ENCODE peak calls at places on chromosomes 3 and 15, in four cellular contexts. L is K562, T is HCT116, A is HepG2. I is an unnamed sample. For H3K4me1, the result is how much of the 10 kb centered on the place peaks cover.

GRCh38 chr3:99012051-99012450 is 110.6 kb upstream of the DCBLD2 start:
- DNase-seq in L (no peak), T (no peak), A (no peak), I (no peak)

GRCh38 chr3:116037954-116038911 is 407.1 kb downstream of the LSAMP start:
- DNase-seq in A (no peak), L (no peak), T (no peak), I (no peak)

GRCh38 chr3:131114201-131114600 is 87.5 kb downstream of the NEK11 start:
- DNase-seq in L (no peak), T (no peak), A (no peak), I (no peak)

GRCh38 chr3:63193647-63194046 is 84.5 kb upstream of the SYNPR start:
- DNase-seq in A (peak), T (peak), L (no peak), I (no peak)

GRCh38 chr3:50445919-50446318 is 57.5 kb downstream of the CACNA2D2 start:
- DNase-seq in T (no peak), L (no peak), A (peak), I (no peak)

GRCh38 chr15:97521894-97522293 is 438.6 kb upstream of the ARRDC4 start:
- DNase-seq in T (no peak), L (no peak), A (no peak), I (no peak)

GRCh38 chr15:85607842-85608241 is 186.9 kb downstream of the KLHL25 start:
- DNase-seq in T (peak), A (no peak), L (no peak), I (peak)

GRCh38 chr15:77516076-77516475 is 95.4 kb downstream of the HMG20A start:
- DNase-seq in A (no peak), T (no peak), L (no peak), I (no peak)

GRCh38 chr15:38696120-38696727 is 131.6 kb upstream of the RASGRP1 start:
- DNase-seq in T (no peak), L (no peak), A (no peak), I (no peak)

GRCh38 chr3:50251220-50251619 is 15.2 kb downstream of the GNAI2 start:
- DNase-seq in L (peak), T (no peak), A (no peak), I (no peak)

GRCh38 chr3:111584724-111585123 is 10.4 kb downstream of the ZBED2 start:
- DNase-seq in T (no peak), L (no peak), A (no peak), I (no peak)

GRCh38 chr15:81338422-81339007 is 14.6 kb upstream of the STARD5 start:
- DNase-seq in A (no peak), T (peak), L (no peak), I (no peak)

GRCh38 chr15:25641762-25642161 is 202.9 kb upstream of the UBE3A start:
- DNase-seq in L (no peak), A (no peak), T (no peak), I (no peak)

GRCh38 chr3:128309026-128309425 is 155.7 kb downstream of the EEFSEC start:
- DNase-seq in A (no peak), T (no peak), L (no peak), I (no peak)

GRCh38 chr3:154972951-154973350 is 107.2 kb upstream of the MME start:
- DNase-seq in A (no peak), T (no peak), L (no peak), I (no peak)

GRCh38 chr15:74449066-74449465 is 11.9 kb downstream of the UBL7 start:
- DNase-seq in L (no peak), T (no peak), A (no peak), I (no peak)

GRCh38 chr15:85063088-85063487 is 81.4 kb downstream of the PDE8A start:
- DNase-seq in A (no peak), L (no peak), T (no peak), I (no peak)

GRCh38 chr3:84961492-84962255 is 2.9 kb downstream of the CADM2 start:
- DNase-seq in L (no peak), A (no peak), T (no peak), I (no peak)

GRCh38 chr3:20668411-20668810 is 482.4 kb upstream of the SGO1 start:
- DNase-seq in A (peak), L (no peak), T (no peak), I (no peak)
- TF ChIP-seq CTCF in A (no peak), L (no peak), T (no peak), I (no peak)

GRCh38 chr15:89587955-89588354 is 12.7 kb downstream of the TICRR start:
- DNase-seq in L (no peak), A (no peak), T (no peak), I (no peak)
- TF ChIP-seq TCF7L2 in L (no peak), A (no peak), T (no peak), I (no peak)

GRCh38 chr3:101828289-101828688 is 21.0 kb upstream of the NFKBIZ start:
- DNase-seq in A (no peak), T (no peak), L (no peak), I (no peak)

GRCh38 chr3:101829878-101830277 is 19.4 kb upstream of the NFKBIZ start:
- DNase-seq in A (no peak), L (no peak), T (no peak), I (no peak)

GRCh38 chr3:101825904-101826445 is 23.3 kb upstream of the NFKBIZ start:
- DNase-seq in T (no peak), A (no peak), L (no peak), I (no peak)

GRCh38 chr3:101829066-101829830 is 20.1 kb upstream of the NFKBIZ start:
- DNase-seq in L (no peak), T (no peak), A (no peak), I (no peak)

GRCh38 chr3:101827211-101828174 is 21.8 kb upstream of the NFKBIZ start:
- DNase-seq in T (peak), A (peak), L (peak), I (no peak)
- H3K4me1 ChIP-seq in T (under half), A (under half), L (under half), I (under half)

GRCh38 chr15:64009798-64010241 is 36.5 kb downstream of the DAPK2 start:
- DNase-seq in A (no peak), L (no peak), T (no peak), I (no peak)

GRCh38 chr15:64013179-64014043 is 32.9 kb downstream of the DAPK2 start:
- DNase-seq in L (peak), A (no peak), T (no peak), I (no peak)

GRCh38 chr15:64009241-64009640 is 37.0 kb downstream of the DAPK2 start:
- DNase-seq in A (no peak), T (no peak), L (no peak), I (no peak)

GRCh38 chr15:64008177-64008576 is 38.1 kb downstream of the DAPK2 start:
- DNase-seq in L (no peak), T (no peak), A (no peak), I (no peak)

DNA sequence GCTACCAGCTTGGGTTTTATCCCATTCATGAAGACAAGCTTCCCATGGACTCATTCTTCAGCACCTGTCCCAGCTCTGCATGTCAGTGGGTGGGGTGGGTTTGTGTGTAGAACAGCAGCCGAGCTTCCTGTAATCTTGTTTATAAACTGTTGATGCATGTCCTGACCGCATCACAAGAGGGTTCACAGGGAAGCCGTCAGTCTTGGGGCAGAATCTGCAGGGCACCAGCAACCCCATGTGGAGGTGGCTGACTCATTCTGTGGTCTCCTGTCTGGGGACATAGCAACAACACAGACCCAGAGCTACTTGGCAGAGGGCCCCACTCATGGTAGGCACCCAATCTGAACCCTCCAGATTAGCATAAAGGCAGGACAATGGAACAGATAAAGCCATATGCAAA is 35.6 kb downstream of the DAPK2 start:
- DNase-seq in L (no peak), T (peak), A (no peak), I (no peak)
- TF ChIP-seq CTCF in L (no peak), T (no peak), A (no peak), I (no peak)

GRCh38 chr3:188470508-188471130 is 316.7 kb downstream of the LPP start:
- DNase-seq in L (no peak), A (no peak), T (no peak), I (no peak)

GRCh38 chr3:188465311-188465710 is 311.4 kb downstream of the LPP start:
- DNase-seq in L (no peak), T (no peak), A (no peak), I (no peak)

GRCh38 chr3:188469228-188469885 is 315.4 kb downstream of the LPP start:
- DNase-seq in A (no peak), L (no peak), T (no peak), I (no peak)

GRCh38 chr3:188468196-188468595 is 314.2 kb downstream of the LPP start:
- DNase-seq in T (no peak), A (no peak), L (no peak), I (no peak)

DNA sequence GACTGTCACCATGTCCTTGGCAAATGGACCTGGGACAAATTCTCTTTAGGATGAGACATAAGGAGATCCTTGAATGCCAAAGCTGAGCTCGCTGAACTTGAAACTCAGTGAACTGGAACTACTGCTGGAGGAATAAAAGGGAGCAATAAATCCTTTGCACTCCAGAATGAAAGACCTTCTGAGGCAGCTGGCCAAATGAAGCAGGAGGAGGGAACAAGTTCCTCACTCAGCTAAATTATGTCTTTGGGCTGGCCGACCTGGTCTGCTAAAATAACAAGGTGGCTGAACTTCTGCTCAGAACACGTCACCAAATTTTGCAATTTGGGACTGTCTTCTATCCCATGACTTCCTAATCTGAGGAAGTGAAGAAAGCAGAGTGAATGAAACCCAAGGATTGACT is 314.7 kb downstream of the LPP start:
- DNase-seq in L (no peak), A (no peak), T (no peak), I (no peak)
- TF ChIP-seq TCF7L2 in L (no peak), A (no peak), T (no peak), I (no peak)

DNA sequence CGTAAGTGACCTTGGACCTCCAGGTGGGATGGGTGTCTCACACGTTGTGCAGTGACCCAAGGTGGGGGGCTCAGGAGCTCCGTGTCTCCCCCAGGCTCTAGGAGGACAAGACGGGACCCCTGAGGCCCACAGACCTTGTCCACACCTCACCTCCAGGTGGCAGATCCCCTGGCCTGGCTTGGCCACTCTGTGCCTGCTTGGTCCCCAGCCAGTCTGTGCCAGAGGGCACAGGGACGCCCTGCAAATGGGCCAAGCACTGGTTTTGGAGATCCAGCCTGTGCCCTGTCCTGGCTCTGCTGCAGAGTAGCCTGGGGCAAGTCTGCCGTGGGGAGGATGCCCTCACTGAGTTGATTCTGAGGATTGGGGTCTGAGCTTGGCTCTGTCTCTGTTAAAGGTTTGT is 14.0 kb downstream of the SLC6A6 start:
- DNase-seq in A (no peak), T (no peak), L (no peak), I (no peak)
- H3K4me1 ChIP-seq in A (under half), T (under half), L (under half), I (half or more)

DNA sequence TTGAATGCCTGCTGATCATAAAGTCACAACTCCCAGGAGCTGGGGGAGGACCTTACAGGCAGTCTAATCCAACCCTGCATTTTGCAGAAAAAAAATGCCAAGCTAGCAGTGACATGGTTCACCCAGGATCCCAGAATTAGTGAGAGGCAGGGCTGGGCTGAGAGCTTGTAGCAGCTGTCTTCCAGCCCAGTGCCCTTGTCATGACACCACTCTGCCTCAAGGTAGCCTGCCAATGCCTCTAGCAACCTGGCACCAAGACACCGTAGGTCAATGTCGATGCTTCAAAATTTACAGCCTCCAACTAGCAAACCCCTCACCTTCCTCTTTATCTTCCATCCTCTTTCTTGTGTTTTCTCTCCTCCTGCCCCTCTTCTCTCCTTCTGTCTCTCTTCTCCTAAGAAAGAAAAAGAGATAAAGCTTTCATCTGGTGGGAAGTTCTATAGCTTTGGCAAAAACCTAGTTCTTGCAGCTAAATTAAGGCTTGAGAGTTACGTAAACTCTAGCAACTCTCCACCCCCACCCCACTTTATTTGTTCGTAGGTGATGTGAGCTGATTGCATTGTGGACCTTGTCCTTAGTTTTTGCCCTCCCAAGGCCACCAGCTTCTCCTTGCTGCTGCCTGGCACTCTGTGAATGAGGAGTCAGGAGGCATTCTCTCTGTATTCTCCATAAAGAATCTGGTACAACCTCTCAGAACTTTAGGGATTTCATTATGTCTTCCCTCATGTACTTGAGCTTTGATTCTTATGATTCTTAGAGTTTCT is 18.3 kb upstream of the BFSP2 start:
- DNase-seq in L (no peak), T (no peak), A (peak), I (no peak)
- TF ChIP-seq CTCF in L (no peak), T (no peak), A (no peak), I (no peak)

GRCh38 chr3:62109534-62109933 is 263.8 kb downstream of the FEZF2 start:
- DNase-seq in T (no peak), L (no peak), A (peak), I (no peak)

GRCh38 chr3:62113092-62113491 is 260.3 kb downstream of the FEZF2 start:
- DNase-seq in L (no peak), T (no peak), A (no peak), I (no peak)

GRCh38 chr3:62110801-62111200 is 262.5 kb downstream of the FEZF2 start:
- DNase-seq in A (no peak), L (no peak), T (no peak), I (no peak)
- TF ChIP-seq TCF7L2 in A (no peak), L (no peak), T (no peak), I (no peak)

GRCh38 chr15:63986751-63987341 is 59.4 kb downstream of the DAPK2 start:
- DNase-seq in L (no peak), T (no peak), A (no peak), I (no peak)
- H3K4me1 ChIP-seq in L (under half), T (under half), A (under half), I (under half)

GRCh38 chr3:52055537-52056351 is 627 bp downstream of the DUSP7 start:
- DNase-seq in L (peak), A (peak), T (no peak), I (no peak)

GRCh38 chr3:52053307-52054304 is 2.8 kb downstream of the DUSP7 start:
- DNase-seq in T (no peak), L (no peak), A (no peak), I (no peak)

GRCh38 chr3:52056521-52056967 is at the start of gene DUSP7:
- DNase-seq in A (no peak), L (peak), T (no peak), I (no peak)

GRCh38 chr3:52052831-52053306 is 3.5 kb downstream of the DUSP7 start:
- DNase-seq in A (peak), L (peak), T (no peak), I (no peak)

GRCh38 chr3:52054689-52055511 is 1.5 kb downstream of the DUSP7 start:
- DNase-seq in L (peak), A (no peak), T (no peak), I (no peak)
- TF ChIP-seq CTCF in L (peak), A (peak), T (no peak), I (peak)

I was measured in Panc1.